ENCODE peak calls at places on chromosomes 2 and 18, in nine cellular contexts. Z, M, O, Y, W, J, X, B and F are unnamed samples.

GRCh38 chr2:85737481-85737880 is 16.3 kb upstream of the ATOH8 start:
- DNase-seq in Z (peak), M (no peak), O (peak), Y (no peak), W (no peak), J (no peak), X (no peak), B (no peak), F (peak)

GRCh38 chr2:38862481-38862880 is 13.3 kb downstream of the DHX57 start:
- DNase-seq in Z (no peak), M (no peak), O (peak), Y (no peak), W (no peak), J (no peak), X (no peak), B (no peak), F (no peak)

GRCh38 chr2:110726285-110726684 is 6.1 kb upstream of the ACOXL start:
- DNase-seq in Z (no peak), M (no peak), O (no peak), Y (no peak), W (no peak), J (no peak), X (no peak), B (no peak), F (no peak)

GRCh38 chr18:34867520-34867919 is 157.4 kb downstream of the DTNA start:
- DNase-seq in Z (no peak), M (no peak), O (peak), Y (no peak), W (no peak), J (no peak), X (no peak), B (no peak), F (peak)

GRCh38 chr18:53544926-53545325 is 679.5 kb downstream of the MBD2 start:
- DNase-seq in Z (no peak), M (no peak), O (no peak), Y (peak), W (no peak), J (no peak), X (no peak), B (no peak), F (no peak)

GRCh38 chr2:199433204-199433832 is 24.4 kb downstream of the SATB2 start:
- DNase-seq in Z (no peak), M (no peak), O (peak), Y (no peak), W (no peak), J (no peak), X (no peak), B (no peak), F (no peak)

GRCh38 chr2:100965596-100965995 is 36.5 kb upstream of the RPL31 start:
- DNase-seq in Z (no peak), M (no peak), O (no peak), Y (no peak), W (no peak), J (no peak), X (no peak), B (no peak), F (no peak)

GRCh38 chr18:36296591-36297418 is 708 bp upstream of the FHOD3 start:
- DNase-seq in Z (peak), M (peak), O (peak), Y (peak), W (no peak), J (peak), X (no peak), B (peak), F (peak)

GRCh38 chr2:96264086-96264485 is 1.7 kb downstream of the TMEM127 start:
- DNase-seq in Z (no peak), M (no peak), O (no peak), Y (no peak), W (no peak), J (no peak), X (no peak), B (no peak), F (peak)

GRCh38 chr18:36895606-36896005 is 66.7 kb downstream of the KIAA1328 start:
- DNase-seq in Z (no peak), M (no peak), O (no peak), Y (no peak), W (no peak), J (no peak), X (no peak), B (no peak), F (no peak)

GRCh38 chr18:8339958-8340357 is 269.3 kb upstream of the RAB12 start:
- DNase-seq in Z (no peak), M (no peak), O (no peak), Y (no peak), W (no peak), J (no peak), X (no peak), B (no peak), F (no peak)

GRCh38 chr2:111116843-111117665 is 3.7 kb upstream of the BCL2L11 start:
- DNase-seq in Z (peak), M (peak), O (peak), Y (peak), W (peak), J (peak), X (peak), B (peak), F (peak)

GRCh38 chr2:36455788-36456187 is 100.2 kb downstream of the CRIM1 start:
- DNase-seq in Z (no peak), M (no peak), O (no peak), Y (peak), W (no peak), J (no peak), X (no peak), B (no peak), F (peak)

GRCh38 chr2:207617011-207617671 is 8.1 kb downstream of the METTL21A start:
- DNase-seq in Z (peak), M (no peak), O (peak), Y (peak), W (no peak), J (no peak), X (no peak), B (no peak), F (peak)

GRCh38 chr2:68282814-68283812 is 30.8 kb upstream of the PPP3R1 start:
- DNase-seq in Z (peak), M (peak), O (peak), Y (no peak), W (no peak), J (peak), X (no peak), B (no peak), F (peak)

GRCh38 chr2:3422161-3422767 is 42.8 kb downstream of the TRAPPC12 start:
- DNase-seq in Z (no peak), M (no peak), O (no peak), Y (no peak), W (no peak), J (no peak), X (no peak), B (no peak), F (no peak)

GRCh38 chr18:11167778-11168177 is 18.4 kb upstream of the PIEZO2 start:
- DNase-seq in Z (no peak), M (no peak), O (no peak), Y (no peak), W (no peak), J (no peak), X (no peak), B (no peak), F (peak)

GRCh38 chr18:72107647-72108046 is 436.5 kb downstream of the CBLN2 start:
- DNase-seq in Z (no peak), M (no peak), O (peak), Y (peak), W (no peak), J (peak), X (no peak), B (no peak), F (no peak)

GRCh38 chr2:28976584-28976983 is 4.5 kb upstream of the TOGARAM2 start:
- DNase-seq in Z (peak), M (no peak), O (peak), Y (peak), W (no peak), J (no peak), X (no peak), B (no peak), F (peak)

GRCh38 chr2:47039913-47040562 is 115.1 kb downstream of the STPG4 start:
- DNase-seq in Z (no peak), M (no peak), O (no peak), Y (no peak), W (no peak), J (no peak), X (no peak), B (no peak), F (peak)

GRCh38 chr2:70381821-70382220 is 80.0 kb upstream of the FAM136A start:
- DNase-seq in Z (peak), M (no peak), O (peak), Y (peak), W (no peak), J (no peak), X (no peak), B (no peak), F (no peak)

GRCh38 chr2:168174761-168175160 is 72.6 kb downstream of the STK39 start:
- DNase-seq in Z (no peak), M (no peak), O (no peak), Y (no peak), W (no peak), J (no peak), X (no peak), B (no peak), F (no peak)

GRCh38 chr2:162487816-162488215 is 143.9 kb downstream of the GCA start:
- DNase-seq in Z (no peak), M (no peak), O (peak), Y (no peak), W (no peak), J (no peak), X (no peak), B (no peak), F (no peak)

GRCh38 chr2:10966741-10967140 is 55.0 kb downstream of the KCNF1 start:
- DNase-seq in Z (no peak), M (no peak), O (no peak), Y (no peak), W (no peak), J (no peak), X (no peak), B (no peak), F (no peak)

GRCh38 chr18:33577688-33578370 is at the start of gene ASXL3:
- DNase-seq in Z (no peak), M (no peak), O (peak), Y (no peak), W (no peak), J (peak), X (no peak), B (no peak), F (no peak)

GRCh38 chr18:33581816-33582215 is 3.8 kb downstream of the ASXL3 start:
- DNase-seq in Z (no peak), M (no peak), O (no peak), Y (no peak), W (no peak), J (peak), X (no peak), B (no peak), F (no peak)

GRCh38 chr2:1717129-1717528 is 27.2 kb downstream of the PXDN start:
- DNase-seq in Z (no peak), M (no peak), O (peak), Y (peak), W (no peak), J (peak), X (no peak), B (no peak), F (no peak)

GRCh38 chr2:216827073-216827725 is 32.7 kb downstream of the TNP1 start:
- DNase-seq in Z (no peak), M (no peak), O (peak), Y (peak), W (no peak), J (no peak), X (no peak), B (no peak), F (no peak)

GRCh38 chr2:239310401-239311061 is 90.3 kb downstream of the HDAC4 start:
- DNase-seq in Z (no peak), M (no peak), O (no peak), Y (no peak), W (no peak), J (peak), X (no peak), B (no peak), F (no peak)